ENCODE peak calls at places on chromosomes 1 and 21, in ten cellular contexts. Z is T-helper 1 cell; Q is ELF-1; R is tibial nerve; H is stimulated activated CD4-positive, alpha-beta T cell treated with anti-CD3 and anti-CD28 coated beads, TNF-alpha, amount 100 ng/mL, for 1 hour; E is Panc1; N is NB4; L is NCI-H774; F is HFF-Myc; W is T-cell. S is an unnamed sample.

GRCh38 chr1:16095447-16095846 is 22.0 kb upstream of the FAM131C start:
- DNase-seq in H (no peak), N (no peak), Z (no peak), W (no peak), Q (no peak), R (no peak), L (no peak), E (no peak), F (no peak), S (no peak)

GRCh38 chr1:50278352-50278878 is 144.8 kb downstream of the DMRTA2 start:
- DNase-seq in Q (no peak), L (no peak), E (no peak), R (no peak), H (no peak), F (no peak), Z (no peak), W (no peak), N (no peak), S (no peak)

GRCh38 chr1:196459383-196459782 is 148.9 kb downstream of the KCNT2 start:
- DNase-seq in W (no peak), R (no peak), H (no peak), N (no peak), E (no peak), L (no peak), F (no peak), Z (no peak), Q (no peak), S (no peak)

GRCh38 chr1:227666286-227666685 is 68.8 kb downstream of the JMJD4 start:
- DNase-seq in E (no peak), L (no peak), F (no peak), H (no peak), Z (no peak), Q (no peak), R (no peak), W (no peak), N (peak; percentile 69), S (no peak)

GRCh38 chr21:17463441-17463840 is 49.4 kb upstream of the CXADR start:
- DNase-seq in N (no peak), H (no peak), L (no peak), F (peak; percentile 74), W (no peak), E (no peak), R (no peak), Q (no peak), Z (no peak), S (no peak)

GRCh38 chr1:203120325-203121138 is 7.0 kb upstream of the ADORA1 start:
- DNase-seq in H (no peak), R (no peak), Q (no peak), L (no peak), N (peak; percentile 44), E (no peak), F (no peak), Z (no peak), W (no peak), S (no peak)

GRCh38 chr1:85579619-85580018 is 942 bp upstream of the CCN1 start:
- DNase-seq in Q (peak; percentile 57), W (no peak), Z (no peak), E (peak; percentile 64), R (peak; percentile 24), H (no peak), N (no peak), F (peak; percentile 40), L (no peak), S (no peak)

GRCh38 chr1:246470588-246470987 is 36.5 kb downstream of the SMYD3 start:
- DNase-seq in W (no peak), L (no peak), E (no peak), F (no peak), N (no peak), R (no peak), Z (no peak), H (no peak), Q (no peak), S (no peak)

GRCh38 chr1:47710075-47711071 is 272.5 kb downstream of the FOXD2 start:
- DNase-seq in W (peak; percentile 12), R (peak; percentile 85), H (no peak), Q (peak; percentile 86), Z (peak; percentile 46), N (peak; percentile 52), E (peak; percentile 33), F (no peak), L (peak; percentile 82), S (no peak)

GRCh38 chr1:213201380-213202155 is 150.5 kb downstream of the RPS6KC1 start:
- DNase-seq in L (no peak), N (peak; percentile 2), R (no peak), E (no peak), Q (no peak), Z (no peak), F (no peak), W (no peak), H (no peak), S (no peak)

GRCh38 chr1:197399691-197400521 is 131.9 kb downstream of the CRB1 start:
- DNase-seq in Z (no peak), H (no peak), R (no peak), E (peak; percentile 12), W (no peak), F (peak; percentile 21), L (no peak), N (peak; percentile 74), Q (peak; percentile 35), S (no peak)

GRCh38 chr1:86245566-86246190 is 89.1 kb upstream of the COL24A1 start:
- DNase-seq in R (no peak), H (no peak), F (no peak), N (no peak), W (no peak), Z (no peak), L (no peak), Q (no peak), E (no peak), S (no peak)

GRCh38 chr21:28220670-28221069 is 772.0 kb downstream of the LTN1 start:
- DNase-seq in W (no peak), L (no peak), Q (no peak), H (no peak), Z (no peak), E (no peak), F (no peak), R (no peak), N (no peak), S (no peak)

GRCh38 chr1:228445867-228446584 is 29.4 kb upstream of the TRIM17 start:
- DNase-seq in F (no peak), E (no peak), W (no peak), R (peak; percentile 31), H (no peak), Z (no peak), N (peak; percentile 22), L (no peak), Q (peak; percentile 64), S (no peak)

GRCh38 chr1:194043984-194044755 is 857.8 kb upstream of the B3GALT2 start:
- DNase-seq in Z (no peak), Q (no peak), H (no peak), E (no peak), W (no peak), R (no peak), F (peak; percentile 41), L (no peak), N (no peak), S (no peak)

GRCh38 chr1:169680377-169681019 is 30.9 kb downstream of the SELL start:
- DNase-seq in W (no peak), Q (no peak), H (no peak), R (no peak), N (no peak), E (no peak), Z (no peak), F (no peak), L (no peak), S (no peak)

GRCh38 chr1:207493212-207493611 is 2.7 kb upstream of the CR1 start:
- DNase-seq in Z (no peak), W (no peak), H (no peak), F (no peak), L (no peak), N (no peak), R (no peak), E (no peak), Q (no peak), S (no peak)

GRCh38 chr21:29018540-29018939 is 609 bp downstream of the RWDD2B start:
- DNase-seq in Q (peak; percentile 6), F (no peak), E (no peak), H (no peak), Z (no peak), N (peak; percentile 19), W (no peak), R (no peak), L (no peak), S (no peak)

S was measured in NCI-H1436 treated with DMSO at 0.1 percent for 48 hours.